ENCODE peak calls at places on chromosomes 11 and 22, in seven cellular contexts. One of them, this sample, is unnamed.

GRCh38 chr11:114326776-114327175 is 30.6 kb downstream of the NNMT start:
- DNase-seq in AG04450: no peak
- DNase-seq in lower lobe of right lung: no peak
- DNase-seq in caudate nucleus: no peak
- DNase-seq in esophagus squamous epithelium: no peak
- DNase-seq in cardiac muscle cell: no peak
- DNase-seq in A549: no peak
- DNase-seq in this sample: no peak

GRCh38 chr11:11430431-11430830 is 77.4 kb upstream of the CSNK2A3 start:
- DNase-seq in caudate nucleus: no peak
- DNase-seq in lower lobe of right lung: no peak
- DNase-seq in cardiac muscle cell: no peak
- DNase-seq in esophagus squamous epithelium: no peak
- DNase-seq in A549: no peak
- DNase-seq in AG04450: no peak
- DNase-seq in this sample: no peak

GRCh38 chr11:66743271-66743968 is 14.4 kb upstream of the SPTBN2 start:
- DNase-seq in cardiac muscle cell: no peak
- DNase-seq in lower lobe of right lung: peak
- DNase-seq in esophagus squamous epithelium: no peak
- DNase-seq in A549: peak
- DNase-seq in caudate nucleus: no peak
- DNase-seq in AG04450: no peak
- DNase-seq in this sample: no peak

GRCh38 chr22:17213976-17214375 is 5.3 kb downstream of the ADA2 start:
- DNase-seq in lower lobe of right lung: peak
- DNase-seq in cardiac muscle cell: peak
- DNase-seq in A549: peak
- DNase-seq in caudate nucleus: no peak
- DNase-seq in esophagus squamous epithelium: no peak
- DNase-seq in AG04450: no peak
- DNase-seq in this sample: peak

GRCh38 chr11:77633856-77634425 is 3.7 kb downstream of the CLNS1A start:
- DNase-seq in esophagus squamous epithelium: no peak
- DNase-seq in cardiac muscle cell: peak
- DNase-seq in AG04450: no peak
- DNase-seq in caudate nucleus: no peak
- DNase-seq in A549: no peak
- DNase-seq in lower lobe of right lung: peak
- DNase-seq in this sample: no peak

GRCh38 chr22:44171486-44172076 is 9.1 kb upstream of the PARVG start:
- DNase-seq in A549: no peak
- DNase-seq in lower lobe of right lung: no peak
- DNase-seq in AG04450: no peak
- DNase-seq in cardiac muscle cell: no peak
- DNase-seq in esophagus squamous epithelium: no peak
- DNase-seq in caudate nucleus: no peak
- DNase-seq in this sample: no peak

GRCh38 chr11:90134420-90135003 is at the start of gene NAALAD2:
- DNase-seq in caudate nucleus: peak
- DNase-seq in lower lobe of right lung: peak
- DNase-seq in A549: peak
- DNase-seq in AG04450: no peak
- DNase-seq in cardiac muscle cell: peak
- DNase-seq in esophagus squamous epithelium: no peak
- DNase-seq in this sample: no peak

GRCh38 chr22:37400719-37401118 is 26.6 kb downstream of the ELFN2 start:
- DNase-seq in caudate nucleus: no peak
- DNase-seq in esophagus squamous epithelium: no peak
- DNase-seq in A549: no peak
- DNase-seq in cardiac muscle cell: no peak
- DNase-seq in lower lobe of right lung: no peak
- DNase-seq in AG04450: no peak
- DNase-seq in this sample: no peak

GRCh38 chr11:29527391-29527936 is 489.4 kb downstream of the KCNA4 start:
- DNase-seq in lower lobe of right lung: no peak
- DNase-seq in AG04450: peak
- DNase-seq in caudate nucleus: no peak
- DNase-seq in esophagus squamous epithelium: no peak
- DNase-seq in A549: peak
- DNase-seq in cardiac muscle cell: peak
- DNase-seq in this sample: no peak

GRCh38 chr11:1195690-1196515 is 27.0 kb upstream of the MUC5B start:
- DNase-seq in AG04450: no peak
- DNase-seq in A549: no peak
- DNase-seq in cardiac muscle cell: no peak
- DNase-seq in caudate nucleus: no peak
- DNase-seq in esophagus squamous epithelium: no peak
- DNase-seq in lower lobe of right lung: peak
- DNase-seq in this sample: peak

GRCh38 chr11:124801014-124801413 is 808 bp upstream of the MSANTD2 start:
- DNase-seq in lower lobe of right lung: no peak
- DNase-seq in cardiac muscle cell: peak
- DNase-seq in AG04450: no peak
- DNase-seq in A549: no peak
- DNase-seq in caudate nucleus: no peak
- DNase-seq in esophagus squamous epithelium: no peak
- DNase-seq in this sample: no peak

GRCh38 chr22:34669001-34669400 is 397.0 kb upstream of the ISX start:
- DNase-seq in caudate nucleus: no peak
- DNase-seq in A549: no peak
- DNase-seq in esophagus squamous epithelium: no peak
- DNase-seq in AG04450: no peak
- DNase-seq in lower lobe of right lung: no peak
- DNase-seq in cardiac muscle cell: no peak
- DNase-seq in this sample: no peak

GRCh38 chr22:35896306-35896705 is 132.3 kb downstream of the RBFOX2 start:
- DNase-seq in AG04450: no peak
- DNase-seq in lower lobe of right lung: no peak
- DNase-seq in A549: no peak
- DNase-seq in cardiac muscle cell: no peak
- DNase-seq in caudate nucleus: no peak
- DNase-seq in esophagus squamous epithelium: no peak
- DNase-seq in this sample: no peak

GRCh38 chr11:16879690-16880089 is 134.5 kb downstream of the PLEKHA7 start:
- DNase-seq in lower lobe of right lung: no peak
- DNase-seq in esophagus squamous epithelium: no peak
- DNase-seq in cardiac muscle cell: no peak
- DNase-seq in A549: no peak
- DNase-seq in AG04450: no peak
- DNase-seq in caudate nucleus: no peak
- DNase-seq in this sample: no peak

GRCh38 chr11:16881074-16881709 is 133.0 kb downstream of the PLEKHA7 start:
- DNase-seq in lower lobe of right lung: peak
- DNase-seq in AG04450: no peak
- DNase-seq in cardiac muscle cell: peak
- DNase-seq in caudate nucleus: no peak
- DNase-seq in esophagus squamous epithelium: no peak
- DNase-seq in A549: no peak
- DNase-seq in this sample: no peak

GRCh38 chr11:16880184-16880583 is 134.0 kb downstream of the PLEKHA7 start:
- DNase-seq in A549: no peak
- DNase-seq in esophagus squamous epithelium: no peak
- DNase-seq in lower lobe of right lung: no peak
- DNase-seq in AG04450: no peak
- DNase-seq in caudate nucleus: no peak
- DNase-seq in cardiac muscle cell: no peak
- DNase-seq in this sample: no peak

GRCh38 chr11:16883179-16883578 is 131.0 kb downstream of the PLEKHA7 start:
- DNase-seq in lower lobe of right lung: peak
- DNase-seq in caudate nucleus: no peak
- DNase-seq in AG04450: no peak
- DNase-seq in cardiac muscle cell: no peak
- DNase-seq in A549: peak
- DNase-seq in esophagus squamous epithelium: no peak
- DNase-seq in this sample: no peak

DNA sequence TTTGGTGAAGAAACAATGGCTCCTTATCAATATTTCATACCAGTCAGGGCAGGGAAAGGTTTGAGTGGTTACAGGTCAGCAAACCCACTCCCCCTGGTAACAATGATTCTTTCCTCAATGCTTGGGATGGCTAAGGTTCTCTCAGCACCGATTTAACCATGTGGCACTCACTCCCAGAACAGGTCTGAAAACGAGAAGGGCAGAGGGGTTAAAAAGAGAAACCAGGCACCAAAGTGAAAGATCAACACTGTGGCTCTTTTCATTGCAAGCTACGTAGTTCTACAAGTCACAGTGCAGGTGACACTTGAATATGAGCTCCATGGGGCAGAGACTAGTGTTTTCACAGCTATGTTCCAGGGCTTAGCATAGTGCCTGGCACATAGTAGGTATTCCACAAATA is 132.4 kb downstream of the PLEKHA7 start:
- DNase-seq in AG04450: no peak
- DNase-seq in caudate nucleus: no peak
- DNase-seq in esophagus squamous epithelium: no peak
- DNase-seq in A549: no peak
- DNase-seq in lower lobe of right lung: no peak
- DNase-seq in cardiac muscle cell: no peak
- DNase-seq in this sample: no peak
- H3K27ac ChIP-seq in AG04450: no peak
- H3K27ac ChIP-seq in caudate nucleus: no peak
- H3K27ac ChIP-seq in esophagus squamous epithelium: peak
- H3K27ac ChIP-seq in A549: no peak
- H3K27ac ChIP-seq in lower lobe of right lung: no peak
- H3K27ac ChIP-seq in cardiac muscle cell: peak
- H3K27ac ChIP-seq in this sample: no peak

DNA sequence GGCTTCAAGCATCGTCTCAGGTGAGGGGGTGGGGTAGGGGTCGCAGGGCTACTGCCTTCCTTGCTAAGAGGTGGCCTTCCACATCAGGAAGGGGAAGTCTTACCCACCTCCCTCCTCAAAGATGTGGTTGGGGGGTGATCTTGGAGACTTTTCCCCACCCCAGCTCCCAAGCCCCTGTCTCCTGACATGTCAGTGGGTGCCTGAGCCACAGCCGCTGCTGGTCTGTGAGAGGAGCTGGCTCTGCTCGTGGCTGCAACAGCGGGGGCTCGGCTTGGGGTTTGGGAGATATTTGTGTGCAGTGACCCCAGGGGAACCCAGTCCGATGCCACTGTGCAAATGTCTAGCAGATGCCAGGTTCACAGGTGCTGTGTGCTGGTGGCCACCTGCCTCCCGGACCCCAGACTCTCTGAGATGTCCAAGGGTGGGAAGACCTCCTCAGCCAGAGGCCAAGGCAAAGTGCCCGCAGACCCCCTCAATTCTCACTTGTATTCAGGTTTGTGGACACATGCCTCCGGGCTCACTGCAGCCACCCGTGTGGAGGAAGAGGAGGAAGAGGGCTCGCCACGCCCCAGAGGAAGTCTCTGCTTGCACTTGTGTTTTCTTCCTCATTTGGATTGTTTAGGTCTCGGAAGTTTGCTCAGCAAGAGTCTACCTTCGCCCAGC is 1.9 kb downstream of the KCNQ1 start:
- DNase-seq in cardiac muscle cell: no peak
- DNase-seq in lower lobe of right lung: peak
- DNase-seq in esophagus squamous epithelium: no peak
- DNase-seq in A549: no peak
- DNase-seq in caudate nucleus: no peak
- DNase-seq in AG04450: no peak
- DNase-seq in this sample: no peak
- H3K27ac ChIP-seq in cardiac muscle cell: no peak
- H3K27ac ChIP-seq in lower lobe of right lung: peak
- H3K27ac ChIP-seq in esophagus squamous epithelium: no peak
- H3K27ac ChIP-seq in A549: no peak
- H3K27ac ChIP-seq in caudate nucleus: no peak
- H3K27ac ChIP-seq in AG04450: no peak
- H3K27ac ChIP-seq in this sample: peak

DNA sequence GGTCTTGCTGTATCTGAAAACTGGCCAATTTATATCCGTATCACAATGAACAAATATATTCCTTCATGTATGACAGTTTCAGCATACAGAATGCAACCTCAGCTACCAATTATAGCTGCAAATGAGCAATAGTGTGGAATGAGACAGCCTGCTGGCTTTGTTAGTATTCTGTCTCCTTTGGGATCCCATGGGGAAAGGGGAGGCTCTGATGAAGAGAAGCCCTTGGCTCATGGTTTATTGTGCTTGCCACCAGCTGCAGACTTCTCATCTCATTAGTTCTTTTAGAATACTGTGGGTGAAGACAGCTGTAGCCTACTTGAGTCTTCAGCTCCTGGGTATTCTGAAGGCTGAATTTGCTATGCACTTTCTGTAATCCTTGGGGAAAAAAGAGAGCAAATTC is 42.4 kb downstream of the PITPNB start:
- DNase-seq in A549: no peak
- DNase-seq in cardiac muscle cell: peak
- DNase-seq in lower lobe of right lung: no peak
- DNase-seq in caudate nucleus: no peak
- DNase-seq in esophagus squamous epithelium: no peak
- DNase-seq in AG04450: no peak
- DNase-seq in this sample: no peak
- H3K27ac ChIP-seq in A549: no peak
- H3K27ac ChIP-seq in cardiac muscle cell: no peak
- H3K27ac ChIP-seq in lower lobe of right lung: no peak
- H3K27ac ChIP-seq in caudate nucleus: peak
- H3K27ac ChIP-seq in esophagus squamous epithelium: peak
- H3K27ac ChIP-seq in AG04450: no peak
- H3K27ac ChIP-seq in this sample: no peak

DNA sequence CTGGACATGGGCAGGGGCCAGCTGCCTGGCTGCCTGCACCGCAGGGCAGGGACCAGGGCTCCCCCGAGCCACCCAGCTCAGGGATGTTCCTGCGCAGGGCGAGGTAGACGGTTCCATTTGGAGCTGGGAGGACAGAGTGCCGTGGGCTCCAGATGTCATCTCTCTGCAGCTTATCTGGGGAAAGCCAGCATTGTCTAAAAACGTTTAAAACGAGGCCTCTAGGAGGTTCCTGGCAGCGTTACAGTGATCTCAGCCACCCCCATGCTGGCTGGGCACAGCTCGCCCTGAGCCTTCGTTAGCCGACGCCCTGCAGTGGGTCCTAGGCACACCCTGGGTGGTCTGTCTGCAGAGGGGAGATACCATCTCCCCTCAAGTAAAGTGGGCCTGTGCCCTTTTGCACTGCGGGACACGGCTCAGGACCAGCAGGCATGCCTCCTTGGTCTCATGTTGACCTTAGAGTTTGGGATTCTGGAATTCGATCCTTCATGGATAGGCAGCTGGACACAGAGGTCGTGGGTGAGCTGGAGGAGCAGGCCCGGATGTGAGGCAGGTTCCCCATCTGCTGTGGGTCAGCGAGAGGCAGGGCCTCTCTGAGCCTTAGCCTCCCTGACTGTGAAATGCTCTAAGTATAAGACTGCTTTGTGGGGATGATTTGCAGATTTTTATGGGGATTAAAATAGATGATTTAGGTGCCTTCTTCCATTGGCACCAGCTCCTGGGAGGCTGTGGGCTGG is 14.1 kb downstream of the SYNGR1 start:
- DNase-seq in A549: no peak
- DNase-seq in esophagus squamous epithelium: no peak
- DNase-seq in cardiac muscle cell: peak
- DNase-seq in AG04450: no peak
- DNase-seq in caudate nucleus: no peak
- DNase-seq in lower lobe of right lung: no peak
- DNase-seq in this sample: no peak
- H3K27ac ChIP-seq in A549: no peak
- H3K27ac ChIP-seq in esophagus squamous epithelium: peak
- H3K27ac ChIP-seq in cardiac muscle cell: no peak
- H3K27ac ChIP-seq in AG04450: no peak
- H3K27ac ChIP-seq in caudate nucleus: peak
- H3K27ac ChIP-seq in lower lobe of right lung: no peak
- H3K27ac ChIP-seq in this sample: no peak

GRCh38 chr11:68890490-68891231 is 13.0 kb downstream of the MRPL21 start:
- DNase-seq in cardiac muscle cell: peak
- DNase-seq in A549: no peak
- DNase-seq in AG04450: no peak
- DNase-seq in lower lobe of right lung: peak
- DNase-seq in caudate nucleus: peak
- DNase-seq in esophagus squamous epithelium: no peak
- DNase-seq in this sample: no peak
- H3K27ac ChIP-seq in cardiac muscle cell: peak
- H3K27ac ChIP-seq in A549: no peak
- H3K27ac ChIP-seq in AG04450: peak
- H3K27ac ChIP-seq in lower lobe of right lung: peak
- H3K27ac ChIP-seq in caudate nucleus: peak
- H3K27ac ChIP-seq in esophagus squamous epithelium: peak
- H3K27ac ChIP-seq in this sample: no peak